ENCODE peak calls at places on chromosomes 12 and 14, in five cellular contexts. One of them, this sample, is unnamed.

GRCh38 chr14:36281309-36281708 is 39.1 kb downstream of the MBIP start:
- DNase-seq in left ventricle myocardium inferior: no peak
- DNase-seq in lower leg skin: no peak
- DNase-seq in RWPE2: no peak
- DNase-seq in coronary artery: no peak
- DNase-seq in this sample: no peak

GRCh38 chr14:105272623-105273022 is 24.3 kb downstream of the BTBD6 start:
- DNase-seq in RWPE2: no peak
- DNase-seq in coronary artery: no peak
- DNase-seq in left ventricle myocardium inferior: no peak
- DNase-seq in lower leg skin: no peak
- DNase-seq in this sample: no peak

GRCh38 chr12:87779858-87780498 is 249.2 kb downstream of the C12orf50 start:
- DNase-seq in coronary artery: no peak
- DNase-seq in RWPE2: no peak
- DNase-seq in left ventricle myocardium inferior: no peak
- DNase-seq in lower leg skin: no peak
- DNase-seq in this sample: no peak

GRCh38 chr14:31947076-31947475 is 130.0 kb upstream of the ARHGAP5 start:
- DNase-seq in left ventricle myocardium inferior: no peak
- DNase-seq in RWPE2: no peak
- DNase-seq in coronary artery: no peak
- DNase-seq in lower leg skin: no peak
- DNase-seq in this sample: no peak

GRCh38 chr12:108399514-108399913 is 60.4 kb upstream of the CMKLR1 start:
- DNase-seq in lower leg skin: peak; percentile 32
- DNase-seq in coronary artery: no peak
- DNase-seq in left ventricle myocardium inferior: peak; percentile 61
- DNase-seq in RWPE2: no peak
- DNase-seq in this sample: no peak

GRCh38 chr14:25006961-25007795 is 42.8 kb downstream of the STXBP6 start:
- DNase-seq in RWPE2: no peak
- DNase-seq in left ventricle myocardium inferior: no peak
- DNase-seq in coronary artery: no peak
- DNase-seq in lower leg skin: no peak
- DNase-seq in this sample: no peak

GRCh38 chr12:132205271-132206092 is 61.2 kb downstream of the NOC4L start:
- DNase-seq in lower leg skin: no peak
- DNase-seq in left ventricle myocardium inferior: no peak
- DNase-seq in coronary artery: no peak
- DNase-seq in RWPE2: no peak
- DNase-seq in this sample: peak; percentile 80

GRCh38 chr14:78997811-78998210 is 827.6 kb downstream of the NRXN3 start:
- DNase-seq in left ventricle myocardium inferior: no peak
- DNase-seq in coronary artery: no peak
- DNase-seq in RWPE2: no peak
- DNase-seq in lower leg skin: no peak
- DNase-seq in this sample: no peak

GRCh38 chr14:97603201-97603600 is 806.0 kb downstream of the VRK1 start:
- DNase-seq in left ventricle myocardium inferior: no peak
- DNase-seq in lower leg skin: no peak
- DNase-seq in coronary artery: no peak
- DNase-seq in RWPE2: no peak
- DNase-seq in this sample: no peak

GRCh38 chr12:104615048-104615561 is 158.4 kb downstream of the CHST11 start:
- DNase-seq in RWPE2: no peak
- DNase-seq in lower leg skin: peak; percentile 69
- DNase-seq in coronary artery: peak; percentile 83
- DNase-seq in left ventricle myocardium inferior: peak; percentile 53
- DNase-seq in this sample: no peak

GRCh38 chr12:46569826-46570390 is 197.3 kb upstream of the SLC38A2 start:
- DNase-seq in left ventricle myocardium inferior: no peak
- DNase-seq in lower leg skin: no peak
- DNase-seq in RWPE2: no peak
- DNase-seq in coronary artery: no peak
- DNase-seq in this sample: peak; percentile 32

GRCh38 chr12:110176745-110177144 is 52.6 kb downstream of the IFT81 start:
- DNase-seq in RWPE2: no peak
- DNase-seq in left ventricle myocardium inferior: no peak
- DNase-seq in lower leg skin: no peak
- DNase-seq in coronary artery: no peak
- DNase-seq in this sample: no peak

GRCh38 chr14:30610719-30611388 is 11.3 kb upstream of the SCFD1 start:
- DNase-seq in left ventricle myocardium inferior: no peak
- DNase-seq in coronary artery: no peak
- DNase-seq in RWPE2: no peak
- DNase-seq in lower leg skin: peak; percentile 49
- DNase-seq in this sample: no peak

GRCh38 chr12:13000616-13000934 is 510 bp upstream of the HEBP1 start:
- DNase-seq in RWPE2: no peak
- DNase-seq in left ventricle myocardium inferior: no peak
- DNase-seq in lower leg skin: no peak
- DNase-seq in coronary artery: no peak
- DNase-seq in this sample: no peak

GRCh38 chr12:3803865-3804472 is 51.1 kb upstream of the CRACR2A start:
- DNase-seq in lower leg skin: peak; percentile 55
- DNase-seq in left ventricle myocardium inferior: peak; percentile 70
- DNase-seq in RWPE2: no peak
- DNase-seq in coronary artery: no peak
- DNase-seq in this sample: peak; percentile 78
- TF ChIP-seq CTCF in lower leg skin: peak; percentile 8
- TF ChIP-seq CTCF in left ventricle myocardium inferior: peak; percentile 89
- TF ChIP-seq CTCF in RWPE2: peak; percentile 95
- TF ChIP-seq CTCF in coronary artery: peak; percentile 77
- TF ChIP-seq CTCF in this sample: peak; percentile 91

GRCh38 chr14:33309081-33309480 is 370.4 kb downstream of the NPAS3 start:
- DNase-seq in RWPE2: no peak
- DNase-seq in lower leg skin: no peak
- DNase-seq in left ventricle myocardium inferior: no peak
- DNase-seq in coronary artery: no peak
- DNase-seq in this sample: no peak

GRCh38 chr14:33307691-33308369 is 369.2 kb downstream of the NPAS3 start:
- DNase-seq in coronary artery: no peak
- DNase-seq in RWPE2: no peak
- DNase-seq in left ventricle myocardium inferior: no peak
- DNase-seq in lower leg skin: peak; percentile 26
- DNase-seq in this sample: no peak
- H3K4me3 ChIP-seq in coronary artery: peak overlapping the region; percentile 41
- H3K4me3 ChIP-seq in RWPE2: no peak overlapping the region
- H3K4me3 ChIP-seq in left ventricle myocardium inferior: no peak overlapping the region
- H3K4me3 ChIP-seq in lower leg skin: no peak overlapping the region
- H3K4me3 ChIP-seq in this sample: no peak overlapping the region

GRCh38 chr14:46582826-46583225 is 68.8 kb downstream of the RPL10L start:
- DNase-seq in coronary artery: no peak
- DNase-seq in lower leg skin: no peak
- DNase-seq in left ventricle myocardium inferior: no peak
- DNase-seq in RWPE2: no peak
- DNase-seq in this sample: no peak

GRCh38 chr14:46580941-46581671 is 70.5 kb downstream of the RPL10L start:
- DNase-seq in left ventricle myocardium inferior: no peak
- DNase-seq in lower leg skin: no peak
- DNase-seq in coronary artery: no peak
- DNase-seq in RWPE2: no peak
- DNase-seq in this sample: no peak
- TF ChIP-seq CTCF in left ventricle myocardium inferior: no peak
- TF ChIP-seq CTCF in lower leg skin: no peak
- TF ChIP-seq CTCF in coronary artery: no peak
- TF ChIP-seq CTCF in RWPE2: peak; percentile 92
- TF ChIP-seq CTCF in this sample: peak; percentile 55

GRCh38 chr14:99794156-99794780 is 1.1 kb downstream of the EML1 start:
- DNase-seq in RWPE2: no peak
- DNase-seq in lower leg skin: no peak
- DNase-seq in left ventricle myocardium inferior: no peak
- DNase-seq in coronary artery: no peak
- DNase-seq in this sample: no peak
- H3K4me3 ChIP-seq in RWPE2: peak overlapping the region; percentile 86
- H3K4me3 ChIP-seq in lower leg skin: no peak overlapping the region
- H3K4me3 ChIP-seq in left ventricle myocardium inferior: peak overlapping the region; percentile 69
- H3K4me3 ChIP-seq in coronary artery: peak overlapping the region; percentile 82
- H3K4me3 ChIP-seq in this sample: peak overlapping the region; percentile 70